ENCODE peak calls at places on chromosomes 6 and 20, in seven cellular contexts. V, L, D, U, X, B and J are unnamed samples. For H3K36me3, the result is how much of the 10 kb centered on the place peaks cover.

GRCh38 chr6:138498575-138499302 is 555 bp downstream of the NHSL1 start:
- DNase-seq in B (peak), L (no peak), X (no peak), D (no peak), U (no peak), V (no peak), J (no peak)

GRCh38 chr6:57303931-57304681 is 13.3 kb upstream of the PRIM2 start:
- DNase-seq in U (no peak), L (no peak), X (no peak), D (no peak), B (no peak), V (no peak), J (no peak)

GRCh38 chr20:52035977-52036376 is 155.6 kb downstream of the ZFP64 start:
- DNase-seq in B (no peak), D (no peak), L (no peak), X (no peak), V (peak), U (no peak), J (no peak)

GRCh38 chr6:33974471-33974870 is 170.7 kb upstream of the MLN start:
- DNase-seq in B (no peak), X (no peak), D (no peak), U (no peak), L (no peak), V (no peak), J (no peak)

GRCh38 chr6:158543606-158544185 is 16.2 kb upstream of the TMEM181 start:
- DNase-seq in X (no peak), U (no peak), B (peak), D (no peak), L (no peak), V (no peak), J (no peak)

GRCh38 chr6:121851056-121851455 is 415.6 kb downstream of the GJA1 start:
- DNase-seq in V (no peak), B (no peak), D (peak), L (no peak), X (no peak), U (no peak), J (no peak)

GRCh38 chr6:105476978-105477377 is 74.1 kb upstream of the PREP start:
- DNase-seq in V (no peak), L (no peak), B (no peak), U (no peak), D (no peak), X (no peak), J (no peak)

GRCh38 chr20:8132015-8132631 is at the start of gene PLCB1:
- DNase-seq in B (peak), U (no peak), V (peak), D (peak), X (peak), L (peak), J (peak)

GRCh38 chr20:31551581-31552081 is 37.4 kb downstream of the HM13 start:
- DNase-seq in L (no peak), D (no peak), B (no peak), X (no peak), U (no peak), V (no peak), J (no peak)

GRCh38 chr6:106253194-106253593 is 72.4 kb downstream of the ATG5 start:
- DNase-seq in D (no peak), U (no peak), L (no peak), X (no peak), V (no peak), B (no peak), J (no peak)

GRCh38 chr6:82783587-82784253 is 281.9 kb downstream of the UBE3D start:
- DNase-seq in L (no peak), X (no peak), B (peak), D (no peak), V (no peak), U (no peak), J (no peak)

GRCh38 chr6:90860822-90861601 is 274.1 kb upstream of the MAP3K7 start:
- DNase-seq in D (no peak), B (peak), V (no peak), L (no peak), U (no peak), X (no peak), J (no peak)

GRCh38 chr20:25252226-25252625 is 4.3 kb downstream of the PYGB start:
- DNase-seq in V (no peak), X (no peak), D (no peak), B (no peak), L (no peak), U (no peak), J (no peak)

DNA sequence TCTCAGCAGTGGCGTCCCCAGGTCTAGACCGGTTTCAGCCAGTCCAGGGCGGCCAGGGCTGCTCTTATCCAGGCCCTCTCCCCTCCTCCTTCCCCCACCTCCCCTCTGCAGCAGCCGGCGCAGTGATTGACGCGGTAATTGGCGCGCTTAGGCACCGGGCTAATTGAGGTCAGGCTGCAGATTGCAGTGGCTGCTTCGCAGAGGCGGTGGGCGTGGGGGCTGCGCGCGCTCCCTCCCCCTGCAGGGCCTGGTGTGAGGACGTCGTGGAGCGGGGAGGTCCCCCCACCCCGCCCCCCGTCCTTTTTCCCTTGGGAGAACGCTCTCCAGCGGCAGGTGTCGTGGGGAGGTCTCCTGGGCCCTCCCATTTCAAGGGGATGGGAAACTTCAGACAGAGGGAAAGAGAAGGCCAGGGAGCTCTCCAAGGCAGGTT is 70.4 kb upstream of the BLCAP start:
- DNase-seq in U (no peak), L (no peak), B (no peak), X (no peak), V (no peak), D (peak), J (no peak)
- TF ChIP-seq EP300 in U (no peak), L (no peak), B (no peak), X (no peak), V (no peak), D (peak), J (no peak)

GRCh38 chr6:161226005-161226964 is 47.6 kb downstream of the AGPAT4 start:
- DNase-seq in U (no peak), B (no peak), D (no peak), L (peak), X (no peak), V (no peak), J (no peak)

GRCh38 chr6:161223646-161224045 is 50.2 kb downstream of the AGPAT4 start:
- DNase-seq in L (no peak), V (no peak), D (no peak), U (no peak), B (no peak), X (no peak), J (no peak)

GRCh38 chr6:161228096-161228495 is 45.8 kb downstream of the AGPAT4 start:
- DNase-seq in V (no peak), B (no peak), L (peak), X (no peak), D (no peak), U (no peak), J (no peak)

GRCh38 chr6:161227004-161227950 is 46.6 kb downstream of the AGPAT4 start:
- DNase-seq in L (no peak), B (no peak), D (no peak), X (no peak), V (no peak), U (no peak), J (no peak)

GRCh38 chr6:161225677-161226004 is 48.2 kb downstream of the AGPAT4 start:
- DNase-seq in L (no peak), U (no peak), B (no peak), D (no peak), V (no peak), X (no peak), J (no peak)
- TF ChIP-seq CTCF in L (no peak), U (no peak), B (no peak), D (no peak), V (no peak), X (no peak), J (no peak)

GRCh38 chr6:164148789-164149188 is 734.3 kb downstream of the QKI start:
- DNase-seq in U (no peak), B (no peak), L (no peak), D (no peak), X (no peak), V (no peak), J (no peak)

GRCh38 chr6:164151161-164151728 is 736.7 kb downstream of the QKI start:
- DNase-seq in D (no peak), V (no peak), U (no peak), B (no peak), L (no peak), X (no peak), J (peak)

GRCh38 chr6:164152611-164153010 is 738.1 kb downstream of the QKI start:
- DNase-seq in V (no peak), D (no peak), U (no peak), L (no peak), B (no peak), X (no peak), J (no peak)

GRCh38 chr6:164151762-164152161 is 737.2 kb downstream of the QKI start:
- DNase-seq in X (no peak), L (no peak), U (no peak), V (no peak), B (no peak), D (no peak), J (no peak)

DNA sequence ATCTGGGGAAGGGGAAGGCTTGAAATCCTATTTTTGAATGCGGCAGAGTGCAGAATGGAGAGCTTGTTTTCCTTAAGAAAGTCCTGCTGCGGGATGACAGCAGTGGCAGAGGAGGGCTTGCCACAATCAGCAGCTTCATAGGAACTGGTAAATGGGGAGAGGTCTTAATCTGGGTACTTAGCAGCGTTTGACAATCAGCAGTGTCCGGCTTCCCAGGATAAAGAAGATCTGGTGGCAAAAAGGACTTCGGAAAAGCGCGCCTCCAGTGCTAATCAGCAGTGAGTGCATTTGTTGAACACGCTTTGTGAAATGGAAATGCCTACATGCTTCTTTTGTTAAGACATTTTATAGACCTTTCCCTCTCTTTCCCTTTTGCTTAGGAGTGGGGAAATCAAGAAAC is 735.7 kb downstream of the QKI start:
- DNase-seq in U (no peak), V (no peak), L (no peak), D (no peak), X (no peak), B (no peak), J (no peak)
- H3K36me3 ChIP-seq in U (under half), V (under half), L (under half), D (under half), X (under half), B (under half), J (under half)

GRCh38 chr20:47334022-47334551 is 22.4 kb downstream of the ZMYND8 start:
- DNase-seq in L (no peak), X (no peak), B (peak), U (no peak), V (no peak), D (no peak), J (no peak)
- TF ChIP-seq EP300 in L (peak), X (peak), B (peak), U (no peak), V (peak), D (no peak), J (peak)